ENCODE peak calls at places on chromosomes 13 and 19, in ten cellular contexts. One of them, this sample, is unnamed.

GRCh38 chr19:42253245-42254082 is 1.5 kb downstream of the ERF start:
- DNase-seq in HEK293T: peak
- DNase-seq in EL: peak
- DNase-seq in stimulated activated naive CD8-positive, alpha-beta T cell treated with anti-CD3 and anti-CD28 coated beads, Interleukin-15, amount 100 ng/mL, for 72 hours: peak
- DNase-seq in mesendoderm: peak
- DNase-seq in hypothalamus: peak
- DNase-seq in SIG-M5: no peak
- DNase-seq in activated naive CD4-positive, alpha-beta T cell treated with anti-CD3 and anti-CD28 coated beads, Interleukin-2, amount 50 U/mL, for 16 hours: peak
- DNase-seq in NCI-H510A treated with DMSO at 0.1 percent for 48 hours: peak
- DNase-seq in neural progenitor cell: peak
- DNase-seq in this sample: no peak

GRCh38 chr13:76596216-76596615 is 290.0 kb downstream of the KCTD12 start:
- DNase-seq in HEK293T: no peak
- DNase-seq in EL: no peak
- DNase-seq in stimulated activated naive CD8-positive, alpha-beta T cell treated with anti-CD3 and anti-CD28 coated beads, Interleukin-15, amount 100 ng/mL, for 72 hours: no peak
- DNase-seq in mesendoderm: no peak
- DNase-seq in hypothalamus: no peak
- DNase-seq in SIG-M5: no peak
- DNase-seq in activated naive CD4-positive, alpha-beta T cell treated with anti-CD3 and anti-CD28 coated beads, Interleukin-2, amount 50 U/mL, for 16 hours: no peak
- DNase-seq in NCI-H510A treated with DMSO at 0.1 percent for 48 hours: no peak
- DNase-seq in neural progenitor cell: no peak
- DNase-seq in this sample: no peak

GRCh38 chr13:55090612-55091011 is 2050.1 kb upstream of the PRR20A start:
- DNase-seq in HEK293T: no peak
- DNase-seq in EL: no peak
- DNase-seq in stimulated activated naive CD8-positive, alpha-beta T cell treated with anti-CD3 and anti-CD28 coated beads, Interleukin-15, amount 100 ng/mL, for 72 hours: no peak
- DNase-seq in mesendoderm: no peak
- DNase-seq in hypothalamus: no peak
- DNase-seq in SIG-M5: no peak
- DNase-seq in activated naive CD4-positive, alpha-beta T cell treated with anti-CD3 and anti-CD28 coated beads, Interleukin-2, amount 50 U/mL, for 16 hours: no peak
- DNase-seq in NCI-H510A treated with DMSO at 0.1 percent for 48 hours: no peak
- DNase-seq in neural progenitor cell: no peak
- DNase-seq in this sample: no peak

GRCh38 chr13:86986448-86986847 is 684.7 kb upstream of the SLITRK5 start:
- DNase-seq in HEK293T: no peak
- DNase-seq in EL: no peak
- DNase-seq in stimulated activated naive CD8-positive, alpha-beta T cell treated with anti-CD3 and anti-CD28 coated beads, Interleukin-15, amount 100 ng/mL, for 72 hours: no peak
- DNase-seq in mesendoderm: peak
- DNase-seq in hypothalamus: no peak
- DNase-seq in SIG-M5: no peak
- DNase-seq in activated naive CD4-positive, alpha-beta T cell treated with anti-CD3 and anti-CD28 coated beads, Interleukin-2, amount 50 U/mL, for 16 hours: no peak
- DNase-seq in NCI-H510A treated with DMSO at 0.1 percent for 48 hours: peak
- DNase-seq in neural progenitor cell: peak
- DNase-seq in this sample: peak

GRCh38 chr19:1122021-1122971 is 18.5 kb downstream of the GPX4 start:
- DNase-seq in HEK293T: no peak
- DNase-seq in EL: no peak
- DNase-seq in stimulated activated naive CD8-positive, alpha-beta T cell treated with anti-CD3 and anti-CD28 coated beads, Interleukin-15, amount 100 ng/mL, for 72 hours: no peak
- DNase-seq in mesendoderm: no peak
- DNase-seq in hypothalamus: no peak
- DNase-seq in SIG-M5: no peak
- DNase-seq in activated naive CD4-positive, alpha-beta T cell treated with anti-CD3 and anti-CD28 coated beads, Interleukin-2, amount 50 U/mL, for 16 hours: no peak
- DNase-seq in NCI-H510A treated with DMSO at 0.1 percent for 48 hours: no peak
- DNase-seq in neural progenitor cell: no peak
- DNase-seq in this sample: no peak

GRCh38 chr13:109668433-109669233 is 117.8 kb downstream of the IRS2 start:
- DNase-seq in HEK293T: no peak
- DNase-seq in EL: no peak
- DNase-seq in stimulated activated naive CD8-positive, alpha-beta T cell treated with anti-CD3 and anti-CD28 coated beads, Interleukin-15, amount 100 ng/mL, for 72 hours: no peak
- DNase-seq in mesendoderm: peak
- DNase-seq in hypothalamus: no peak
- DNase-seq in SIG-M5: no peak
- DNase-seq in activated naive CD4-positive, alpha-beta T cell treated with anti-CD3 and anti-CD28 coated beads, Interleukin-2, amount 50 U/mL, for 16 hours: no peak
- DNase-seq in NCI-H510A treated with DMSO at 0.1 percent for 48 hours: no peak
- DNase-seq in neural progenitor cell: no peak
- DNase-seq in this sample: no peak

GRCh38 chr13:106683179-106683578 is 115.2 kb upstream of the ARGLU1 start:
- DNase-seq in HEK293T: no peak
- DNase-seq in EL: no peak
- DNase-seq in stimulated activated naive CD8-positive, alpha-beta T cell treated with anti-CD3 and anti-CD28 coated beads, Interleukin-15, amount 100 ng/mL, for 72 hours: no peak
- DNase-seq in mesendoderm: no peak
- DNase-seq in hypothalamus: peak
- DNase-seq in SIG-M5: no peak
- DNase-seq in activated naive CD4-positive, alpha-beta T cell treated with anti-CD3 and anti-CD28 coated beads, Interleukin-2, amount 50 U/mL, for 16 hours: no peak
- DNase-seq in NCI-H510A treated with DMSO at 0.1 percent for 48 hours: no peak
- DNase-seq in neural progenitor cell: no peak
- DNase-seq in this sample: no peak

GRCh38 chr19:49761625-49762311 is 1.3 kb downstream of the TSKS start:
- DNase-seq in HEK293T: no peak
- DNase-seq in EL: peak
- DNase-seq in stimulated activated naive CD8-positive, alpha-beta T cell treated with anti-CD3 and anti-CD28 coated beads, Interleukin-15, amount 100 ng/mL, for 72 hours: peak
- DNase-seq in mesendoderm: peak
- DNase-seq in hypothalamus: no peak
- DNase-seq in SIG-M5: no peak
- DNase-seq in activated naive CD4-positive, alpha-beta T cell treated with anti-CD3 and anti-CD28 coated beads, Interleukin-2, amount 50 U/mL, for 16 hours: no peak
- DNase-seq in NCI-H510A treated with DMSO at 0.1 percent for 48 hours: no peak
- DNase-seq in neural progenitor cell: no peak
- DNase-seq in this sample: no peak

GRCh38 chr13:29570058-29570654 is 25.3 kb downstream of the SLC7A1 start:
- DNase-seq in HEK293T: no peak
- DNase-seq in EL: no peak
- DNase-seq in stimulated activated naive CD8-positive, alpha-beta T cell treated with anti-CD3 and anti-CD28 coated beads, Interleukin-15, amount 100 ng/mL, for 72 hours: no peak
- DNase-seq in mesendoderm: no peak
- DNase-seq in hypothalamus: no peak
- DNase-seq in SIG-M5: no peak
- DNase-seq in activated naive CD4-positive, alpha-beta T cell treated with anti-CD3 and anti-CD28 coated beads, Interleukin-2, amount 50 U/mL, for 16 hours: no peak
- DNase-seq in NCI-H510A treated with DMSO at 0.1 percent for 48 hours: no peak
- DNase-seq in neural progenitor cell: no peak
- DNase-seq in this sample: no peak

GRCh38 chr19:31459430-31459829 is 110.2 kb upstream of the TSHZ3 start:
- DNase-seq in HEK293T: no peak
- DNase-seq in EL: no peak
- DNase-seq in stimulated activated naive CD8-positive, alpha-beta T cell treated with anti-CD3 and anti-CD28 coated beads, Interleukin-15, amount 100 ng/mL, for 72 hours: no peak
- DNase-seq in mesendoderm: peak
- DNase-seq in hypothalamus: no peak
- DNase-seq in SIG-M5: no peak
- DNase-seq in activated naive CD4-positive, alpha-beta T cell treated with anti-CD3 and anti-CD28 coated beads, Interleukin-2, amount 50 U/mL, for 16 hours: no peak
- DNase-seq in NCI-H510A treated with DMSO at 0.1 percent for 48 hours: no peak
- DNase-seq in neural progenitor cell: no peak
- DNase-seq in this sample: no peak

GRCh38 chr19:5826531-5827341 is 12.8 kb downstream of the FUT6 start:
- DNase-seq in HEK293T: peak
- DNase-seq in EL: peak
- DNase-seq in stimulated activated naive CD8-positive, alpha-beta T cell treated with anti-CD3 and anti-CD28 coated beads, Interleukin-15, amount 100 ng/mL, for 72 hours: peak
- DNase-seq in mesendoderm: peak
- DNase-seq in hypothalamus: no peak
- DNase-seq in SIG-M5: no peak
- DNase-seq in activated naive CD4-positive, alpha-beta T cell treated with anti-CD3 and anti-CD28 coated beads, Interleukin-2, amount 50 U/mL, for 16 hours: peak
- DNase-seq in NCI-H510A treated with DMSO at 0.1 percent for 48 hours: peak
- DNase-seq in neural progenitor cell: peak
- DNase-seq in this sample: peak

GRCh38 chr13:93262729-93263128 is 36.1 kb downstream of the GPC6 start:
- DNase-seq in HEK293T: no peak
- DNase-seq in EL: peak
- DNase-seq in stimulated activated naive CD8-positive, alpha-beta T cell treated with anti-CD3 and anti-CD28 coated beads, Interleukin-15, amount 100 ng/mL, for 72 hours: no peak
- DNase-seq in mesendoderm: no peak
- DNase-seq in hypothalamus: no peak
- DNase-seq in SIG-M5: no peak
- DNase-seq in activated naive CD4-positive, alpha-beta T cell treated with anti-CD3 and anti-CD28 coated beads, Interleukin-2, amount 50 U/mL, for 16 hours: no peak
- DNase-seq in NCI-H510A treated with DMSO at 0.1 percent for 48 hours: no peak
- DNase-seq in neural progenitor cell: no peak
- DNase-seq in this sample: no peak

GRCh38 chr13:90956036-90956435 is 391.5 kb upstream of the MIR17HG start:
- DNase-seq in HEK293T: no peak
- DNase-seq in EL: no peak
- DNase-seq in stimulated activated naive CD8-positive, alpha-beta T cell treated with anti-CD3 and anti-CD28 coated beads, Interleukin-15, amount 100 ng/mL, for 72 hours: no peak
- DNase-seq in mesendoderm: peak
- DNase-seq in hypothalamus: no peak
- DNase-seq in SIG-M5: no peak
- DNase-seq in activated naive CD4-positive, alpha-beta T cell treated with anti-CD3 and anti-CD28 coated beads, Interleukin-2, amount 50 U/mL, for 16 hours: no peak
- DNase-seq in NCI-H510A treated with DMSO at 0.1 percent for 48 hours: no peak
- DNase-seq in neural progenitor cell: no peak
- DNase-seq in this sample: no peak

GRCh38 chr19:48248081-48248833 is 7.5 kb downstream of the CARD8 start:
- DNase-seq in HEK293T: no peak
- DNase-seq in EL: no peak
- DNase-seq in stimulated activated naive CD8-positive, alpha-beta T cell treated with anti-CD3 and anti-CD28 coated beads, Interleukin-15, amount 100 ng/mL, for 72 hours: no peak
- DNase-seq in mesendoderm: no peak
- DNase-seq in hypothalamus: no peak
- DNase-seq in SIG-M5: no peak
- DNase-seq in activated naive CD4-positive, alpha-beta T cell treated with anti-CD3 and anti-CD28 coated beads, Interleukin-2, amount 50 U/mL, for 16 hours: no peak
- DNase-seq in NCI-H510A treated with DMSO at 0.1 percent for 48 hours: no peak
- DNase-seq in neural progenitor cell: no peak
- DNase-seq in this sample: no peak

GRCh38 chr13:41039746-41040145 is 20.6 kb upstream of the ELF1 start:
- DNase-seq in HEK293T: no peak
- DNase-seq in EL: no peak
- DNase-seq in stimulated activated naive CD8-positive, alpha-beta T cell treated with anti-CD3 and anti-CD28 coated beads, Interleukin-15, amount 100 ng/mL, for 72 hours: no peak
- DNase-seq in mesendoderm: no peak
- DNase-seq in hypothalamus: no peak
- DNase-seq in SIG-M5: no peak
- DNase-seq in activated naive CD4-positive, alpha-beta T cell treated with anti-CD3 and anti-CD28 coated beads, Interleukin-2, amount 50 U/mL, for 16 hours: no peak
- DNase-seq in NCI-H510A treated with DMSO at 0.1 percent for 48 hours: no peak
- DNase-seq in neural progenitor cell: no peak
- DNase-seq in this sample: no peak

GRCh38 chr19:32642771-32643170 is 32.2 kb downstream of the ANKRD27 start:
- DNase-seq in HEK293T: no peak
- DNase-seq in EL: no peak
- DNase-seq in stimulated activated naive CD8-positive, alpha-beta T cell treated with anti-CD3 and anti-CD28 coated beads, Interleukin-15, amount 100 ng/mL, for 72 hours: peak
- DNase-seq in mesendoderm: no peak
- DNase-seq in hypothalamus: no peak
- DNase-seq in SIG-M5: no peak
- DNase-seq in activated naive CD4-positive, alpha-beta T cell treated with anti-CD3 and anti-CD28 coated beads, Interleukin-2, amount 50 U/mL, for 16 hours: peak
- DNase-seq in NCI-H510A treated with DMSO at 0.1 percent for 48 hours: no peak
- DNase-seq in neural progenitor cell: no peak
- DNase-seq in this sample: no peak

GRCh38 chr19:41569481-41570150 is 6.3 kb upstream of the CEACAM21 start:
- DNase-seq in HEK293T: no peak
- DNase-seq in EL: no peak
- DNase-seq in stimulated activated naive CD8-positive, alpha-beta T cell treated with anti-CD3 and anti-CD28 coated beads, Interleukin-15, amount 100 ng/mL, for 72 hours: no peak
- DNase-seq in mesendoderm: peak
- DNase-seq in hypothalamus: no peak
- DNase-seq in SIG-M5: no peak
- DNase-seq in activated naive CD4-positive, alpha-beta T cell treated with anti-CD3 and anti-CD28 coated beads, Interleukin-2, amount 50 U/mL, for 16 hours: no peak
- DNase-seq in NCI-H510A treated with DMSO at 0.1 percent for 48 hours: no peak
- DNase-seq in neural progenitor cell: no peak
- DNase-seq in this sample: no peak

GRCh38 chr13:97179501-97179900 is 42.6 kb upstream of the MBNL2 start:
- DNase-seq in HEK293T: no peak
- DNase-seq in EL: no peak
- DNase-seq in stimulated activated naive CD8-positive, alpha-beta T cell treated with anti-CD3 and anti-CD28 coated beads, Interleukin-15, amount 100 ng/mL, for 72 hours: no peak
- DNase-seq in mesendoderm: peak
- DNase-seq in hypothalamus: no peak
- DNase-seq in SIG-M5: no peak
- DNase-seq in activated naive CD4-positive, alpha-beta T cell treated with anti-CD3 and anti-CD28 coated beads, Interleukin-2, amount 50 U/mL, for 16 hours: no peak
- DNase-seq in NCI-H510A treated with DMSO at 0.1 percent for 48 hours: no peak
- DNase-seq in neural progenitor cell: no peak
- DNase-seq in this sample: no peak

GRCh38 chr13:40146063-40146462 is 490.6 kb downstream of the COG6 start:
- DNase-seq in HEK293T: no peak
- DNase-seq in EL: no peak
- DNase-seq in stimulated activated naive CD8-positive, alpha-beta T cell treated with anti-CD3 and anti-CD28 coated beads, Interleukin-15, amount 100 ng/mL, for 72 hours: no peak
- DNase-seq in mesendoderm: peak
- DNase-seq in hypothalamus: no peak
- DNase-seq in SIG-M5: no peak
- DNase-seq in activated naive CD4-positive, alpha-beta T cell treated with anti-CD3 and anti-CD28 coated beads, Interleukin-2, amount 50 U/mL, for 16 hours: no peak
- DNase-seq in NCI-H510A treated with DMSO at 0.1 percent for 48 hours: no peak
- DNase-seq in neural progenitor cell: peak
- DNase-seq in this sample: no peak

GRCh38 chr13:99385161-99385560 is 78.0 kb upstream of the GPR183 start:
- DNase-seq in HEK293T: no peak
- DNase-seq in EL: no peak
- DNase-seq in stimulated activated naive CD8-positive, alpha-beta T cell treated with anti-CD3 and anti-CD28 coated beads, Interleukin-15, amount 100 ng/mL, for 72 hours: peak
- DNase-seq in mesendoderm: no peak
- DNase-seq in hypothalamus: no peak
- DNase-seq in SIG-M5: no peak
- DNase-seq in activated naive CD4-positive, alpha-beta T cell treated with anti-CD3 and anti-CD28 coated beads, Interleukin-2, amount 50 U/mL, for 16 hours: no peak
- DNase-seq in NCI-H510A treated with DMSO at 0.1 percent for 48 hours: no peak
- DNase-seq in neural progenitor cell: no peak
- DNase-seq in this sample: no peak

GRCh38 chr13:36357692-36358091 is 11.5 kb upstream of the SPART start:
- DNase-seq in HEK293T: no peak
- DNase-seq in EL: no peak
- DNase-seq in stimulated activated naive CD8-positive, alpha-beta T cell treated with anti-CD3 and anti-CD28 coated beads, Interleukin-15, amount 100 ng/mL, for 72 hours: no peak
- DNase-seq in mesendoderm: no peak
- DNase-seq in hypothalamus: no peak
- DNase-seq in SIG-M5: no peak
- DNase-seq in activated naive CD4-positive, alpha-beta T cell treated with anti-CD3 and anti-CD28 coated beads, Interleukin-2, amount 50 U/mL, for 16 hours: no peak
- DNase-seq in NCI-H510A treated with DMSO at 0.1 percent for 48 hours: no peak
- DNase-seq in neural progenitor cell: no peak
- DNase-seq in this sample: no peak

GRCh38 chr19:28705008-28705407 is 507.9 kb downstream of the UQCRFS1 start:
- DNase-seq in HEK293T: no peak
- DNase-seq in EL: peak
- DNase-seq in stimulated activated naive CD8-positive, alpha-beta T cell treated with anti-CD3 and anti-CD28 coated beads, Interleukin-15, amount 100 ng/mL, for 72 hours: no peak
- DNase-seq in mesendoderm: peak
- DNase-seq in hypothalamus: no peak
- DNase-seq in SIG-M5: no peak
- DNase-seq in activated naive CD4-positive, alpha-beta T cell treated with anti-CD3 and anti-CD28 coated beads, Interleukin-2, amount 50 U/mL, for 16 hours: no peak
- DNase-seq in NCI-H510A treated with DMSO at 0.1 percent for 48 hours: no peak
- DNase-seq in neural progenitor cell: peak
- DNase-seq in this sample: no peak

GRCh38 chr19:788821-789472 is 8.3 kb upstream of the PTBP1 start:
- DNase-seq in HEK293T: no peak
- DNase-seq in EL: peak
- DNase-seq in stimulated activated naive CD8-positive, alpha-beta T cell treated with anti-CD3 and anti-CD28 coated beads, Interleukin-15, amount 100 ng/mL, for 72 hours: no peak
- DNase-seq in mesendoderm: peak
- DNase-seq in hypothalamus: no peak
- DNase-seq in SIG-M5: no peak
- DNase-seq in activated naive CD4-positive, alpha-beta T cell treated with anti-CD3 and anti-CD28 coated beads, Interleukin-2, amount 50 U/mL, for 16 hours: no peak
- DNase-seq in NCI-H510A treated with DMSO at 0.1 percent for 48 hours: peak
- DNase-seq in neural progenitor cell: peak
- DNase-seq in this sample: no peak

GRCh38 chr19:9856609-9857008 is 21.5 kb downstream of the PIN1 start:
- DNase-seq in HEK293T: no peak
- DNase-seq in EL: no peak
- DNase-seq in stimulated activated naive CD8-positive, alpha-beta T cell treated with anti-CD3 and anti-CD28 coated beads, Interleukin-15, amount 100 ng/mL, for 72 hours: no peak
- DNase-seq in mesendoderm: no peak
- DNase-seq in hypothalamus: no peak
- DNase-seq in SIG-M5: no peak
- DNase-seq in activated naive CD4-positive, alpha-beta T cell treated with anti-CD3 and anti-CD28 coated beads, Interleukin-2, amount 50 U/mL, for 16 hours: no peak
- DNase-seq in NCI-H510A treated with DMSO at 0.1 percent for 48 hours: no peak
- DNase-seq in neural progenitor cell: no peak
- DNase-seq in this sample: no peak

GRCh38 chr13:64154514-64154913 is 2738.9 kb upstream of the PCDH20 start:
- DNase-seq in HEK293T: no peak
- DNase-seq in EL: peak
- DNase-seq in stimulated activated naive CD8-positive, alpha-beta T cell treated with anti-CD3 and anti-CD28 coated beads, Interleukin-15, amount 100 ng/mL, for 72 hours: no peak
- DNase-seq in mesendoderm: peak
- DNase-seq in hypothalamus: no peak
- DNase-seq in SIG-M5: no peak
- DNase-seq in activated naive CD4-positive, alpha-beta T cell treated with anti-CD3 and anti-CD28 coated beads, Interleukin-2, amount 50 U/mL, for 16 hours: no peak
- DNase-seq in NCI-H510A treated with DMSO at 0.1 percent for 48 hours: no peak
- DNase-seq in neural progenitor cell: no peak
- DNase-seq in this sample: no peak

GRCh38 chr19:55809381-55810058 is 22.3 kb downstream of the NLRP11 start:
- DNase-seq in HEK293T: peak
- DNase-seq in EL: peak
- DNase-seq in stimulated activated naive CD8-positive, alpha-beta T cell treated with anti-CD3 and anti-CD28 coated beads, Interleukin-15, amount 100 ng/mL, for 72 hours: peak
- DNase-seq in mesendoderm: peak
- DNase-seq in hypothalamus: peak
- DNase-seq in SIG-M5: no peak
- DNase-seq in activated naive CD4-positive, alpha-beta T cell treated with anti-CD3 and anti-CD28 coated beads, Interleukin-2, amount 50 U/mL, for 16 hours: peak
- DNase-seq in NCI-H510A treated with DMSO at 0.1 percent for 48 hours: peak
- DNase-seq in neural progenitor cell: peak
- DNase-seq in this sample: no peak

GRCh38 chr13:77095288-77095687 is 68.3 kb upstream of the FBXL3 start:
- DNase-seq in HEK293T: no peak
- DNase-seq in EL: no peak
- DNase-seq in stimulated activated naive CD8-positive, alpha-beta T cell treated with anti-CD3 and anti-CD28 coated beads, Interleukin-15, amount 100 ng/mL, for 72 hours: no peak
- DNase-seq in mesendoderm: no peak
- DNase-seq in hypothalamus: no peak
- DNase-seq in SIG-M5: no peak
- DNase-seq in activated naive CD4-positive, alpha-beta T cell treated with anti-CD3 and anti-CD28 coated beads, Interleukin-2, amount 50 U/mL, for 16 hours: no peak
- DNase-seq in NCI-H510A treated with DMSO at 0.1 percent for 48 hours: no peak
- DNase-seq in neural progenitor cell: no peak
- DNase-seq in this sample: no peak

GRCh38 chr19:8517551-8518442 is 3.8 kb upstream of the ZNF414 start:
- DNase-seq in HEK293T: no peak
- DNase-seq in EL: no peak
- DNase-seq in stimulated activated naive CD8-positive, alpha-beta T cell treated with anti-CD3 and anti-CD28 coated beads, Interleukin-15, amount 100 ng/mL, for 72 hours: peak
- DNase-seq in mesendoderm: peak
- DNase-seq in hypothalamus: no peak
- DNase-seq in SIG-M5: peak
- DNase-seq in activated naive CD4-positive, alpha-beta T cell treated with anti-CD3 and anti-CD28 coated beads, Interleukin-2, amount 50 U/mL, for 16 hours: no peak
- DNase-seq in NCI-H510A treated with DMSO at 0.1 percent for 48 hours: no peak
- DNase-seq in neural progenitor cell: no peak
- DNase-seq in this sample: no peak